ENCODE peak calls at places on chromosomes 1 and 21, in five cellular contexts. One of them, this sample, is unnamed.

GRCh38 chr1:211118407-211119102 is 15.4 kb downstream of the KCNH1 start:
- DNase-seq in esophagus squamous epithelium: no peak
- DNase-seq in B cell: no peak
- DNase-seq in nephron progenitor cell: no peak
- DNase-seq in hepatocyte: no peak
- DNase-seq in this sample: no peak

GRCh38 chr1:53968125-53968513 is 22.0 kb downstream of the LRRC42 start:
- DNase-seq in nephron progenitor cell: no peak
- DNase-seq in hepatocyte: no peak
- DNase-seq in B cell: no peak
- DNase-seq in esophagus squamous epithelium: no peak
- DNase-seq in this sample: no peak

GRCh38 chr1:119787776-119788175 is 19.1 kb upstream of the HMGCS2 start:
- DNase-seq in esophagus squamous epithelium: no peak
- DNase-seq in nephron progenitor cell: no peak
- DNase-seq in hepatocyte: no peak
- DNase-seq in B cell: no peak
- DNase-seq in this sample: no peak

GRCh38 chr21:43300496-43301423 is 126.2 kb downstream of the SIK1 start:
- DNase-seq in nephron progenitor cell: peak
- DNase-seq in esophagus squamous epithelium: no peak
- DNase-seq in B cell: no peak
- DNase-seq in hepatocyte: no peak
- DNase-seq in this sample: no peak

GRCh38 chr1:223657978-223658377 is 7.5 kb downstream of the CAPN8 start:
- DNase-seq in esophagus squamous epithelium: no peak
- DNase-seq in B cell: no peak
- DNase-seq in nephron progenitor cell: no peak
- DNase-seq in hepatocyte: no peak
- DNase-seq in this sample: no peak

GRCh38 chr1:112894561-112895011 is 61.4 kb downstream of the SLC16A1 start:
- DNase-seq in hepatocyte: no peak
- DNase-seq in B cell: no peak
- DNase-seq in nephron progenitor cell: no peak
- DNase-seq in esophagus squamous epithelium: no peak
- DNase-seq in this sample: no peak

GRCh38 chr1:226366290-226366689 is 41.6 kb downstream of the PARP1 start:
- DNase-seq in esophagus squamous epithelium: no peak
- DNase-seq in nephron progenitor cell: no peak
- DNase-seq in B cell: no peak
- DNase-seq in hepatocyte: no peak
- DNase-seq in this sample: no peak

GRCh38 chr1:205344010-205344808 is 12.5 kb downstream of the KLHDC8A start:
- DNase-seq in nephron progenitor cell: peak
- DNase-seq in esophagus squamous epithelium: no peak
- DNase-seq in B cell: no peak
- DNase-seq in hepatocyte: peak
- DNase-seq in this sample: no peak

GRCh38 chr1:12602633-12603024 is 15.4 kb downstream of the DHRS3 start:
- DNase-seq in hepatocyte: no peak
- DNase-seq in nephron progenitor cell: no peak
- DNase-seq in esophagus squamous epithelium: no peak
- DNase-seq in B cell: no peak
- DNase-seq in this sample: no peak

GRCh38 chr1:162196387-162196786 is 126.9 kb downstream of the NOS1AP start:
- DNase-seq in hepatocyte: peak
- DNase-seq in nephron progenitor cell: peak
- DNase-seq in esophagus squamous epithelium: no peak
- DNase-seq in B cell: no peak
- DNase-seq in this sample: no peak

GRCh38 chr1:73673980-73674379 is 524.0 kb downstream of the LRRIQ3 start:
- DNase-seq in B cell: no peak
- DNase-seq in esophagus squamous epithelium: no peak
- DNase-seq in nephron progenitor cell: no peak
- DNase-seq in hepatocyte: no peak
- DNase-seq in this sample: no peak

GRCh38 chr1:97567000-97567749 is 353.7 kb downstream of the DPYD start:
- DNase-seq in esophagus squamous epithelium: no peak
- DNase-seq in hepatocyte: no peak
- DNase-seq in B cell: no peak
- DNase-seq in nephron progenitor cell: peak
- DNase-seq in this sample: no peak

GRCh38 chr1:22970096-22970495 is 2.6 kb downstream of the LACTBL1 start:
- DNase-seq in B cell: no peak
- DNase-seq in nephron progenitor cell: no peak
- DNase-seq in hepatocyte: no peak
- DNase-seq in esophagus squamous epithelium: no peak
- DNase-seq in this sample: no peak

GRCh38 chr1:38305666-38306065 is 259.1 kb upstream of the POU3F1 start:
- DNase-seq in esophagus squamous epithelium: no peak
- DNase-seq in hepatocyte: no peak
- DNase-seq in B cell: no peak
- DNase-seq in nephron progenitor cell: no peak
- DNase-seq in this sample: no peak

GRCh38 chr1:148334339-148335130 is 148.6 kb downstream of the PPIAL4G start:
- DNase-seq in nephron progenitor cell: peak
- DNase-seq in B cell: peak
- DNase-seq in hepatocyte: peak
- DNase-seq in esophagus squamous epithelium: no peak
- DNase-seq in this sample: peak
- TF ChIP-seq CTCF in nephron progenitor cell: no peak
- TF ChIP-seq CTCF in B cell: no peak
- TF ChIP-seq CTCF in hepatocyte: no peak
- TF ChIP-seq CTCF in esophagus squamous epithelium: no peak
- TF ChIP-seq CTCF in this sample: no peak

GRCh38 chr1:45230537-45230936 is 24.1 kb upstream of the ZSWIM5 start:
- DNase-seq in esophagus squamous epithelium: no peak
- DNase-seq in nephron progenitor cell: no peak
- DNase-seq in B cell: no peak
- DNase-seq in hepatocyte: no peak
- DNase-seq in this sample: peak
- TF ChIP-seq CTCF in esophagus squamous epithelium: peak
- TF ChIP-seq CTCF in nephron progenitor cell: no peak
- TF ChIP-seq CTCF in B cell: no peak
- TF ChIP-seq CTCF in hepatocyte: peak
- TF ChIP-seq CTCF in this sample: peak

DNA sequence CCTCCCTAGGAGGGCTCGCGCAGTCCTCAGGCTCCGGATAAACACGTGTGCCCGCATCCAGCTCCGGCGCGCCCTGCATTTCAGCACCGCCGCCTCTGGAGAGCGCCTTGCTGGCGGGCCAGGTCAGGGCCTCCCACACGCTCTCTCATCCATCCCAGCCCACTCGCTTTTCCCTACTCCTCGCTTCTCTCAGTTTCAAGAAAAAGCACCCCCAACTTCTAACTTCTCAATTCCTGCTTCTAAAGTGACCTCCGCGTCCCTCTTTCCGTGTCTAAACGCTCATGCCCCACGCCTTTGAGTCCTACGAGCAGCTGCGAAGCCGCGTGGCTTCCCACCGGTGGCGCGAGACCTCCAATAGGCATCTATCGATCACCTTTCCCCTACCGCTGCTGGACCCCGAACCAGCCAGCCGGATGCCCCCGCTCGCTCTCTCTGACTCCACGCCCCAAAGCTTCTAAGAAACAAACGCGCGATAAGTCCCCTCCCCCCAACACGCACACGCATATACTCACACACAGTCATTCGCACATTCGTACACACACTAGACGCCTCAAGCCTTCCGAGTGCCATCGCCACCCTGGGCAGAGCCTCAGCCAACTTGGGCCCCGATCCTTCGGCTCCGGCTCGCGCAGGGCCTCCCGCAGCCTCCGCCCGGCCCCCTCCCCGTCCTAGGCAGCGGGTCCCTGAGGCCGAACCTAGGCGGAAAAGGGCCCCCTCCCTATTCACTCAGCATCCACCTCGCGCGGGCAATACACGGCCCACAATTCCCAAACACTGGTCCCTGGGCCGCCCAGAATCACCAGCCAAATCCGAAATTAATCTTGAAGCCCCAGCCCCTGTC is 1.1 kb downstream of the NMNAT2 start:
- DNase-seq in esophagus squamous epithelium: no peak
- DNase-seq in nephron progenitor cell: peak
- DNase-seq in B cell: no peak
- DNase-seq in hepatocyte: peak
- DNase-seq in this sample: no peak
- TF ChIP-seq CTCF in esophagus squamous epithelium: no peak
- TF ChIP-seq CTCF in nephron progenitor cell: no peak
- TF ChIP-seq CTCF in B cell: no peak
- TF ChIP-seq CTCF in hepatocyte: no peak
- TF ChIP-seq CTCF in this sample: no peak

GRCh38 chr1:61337037-61337436 is 254.7 kb downstream of the NFIA start:
- DNase-seq in B cell: no peak
- DNase-seq in esophagus squamous epithelium: no peak
- DNase-seq in nephron progenitor cell: no peak
- DNase-seq in hepatocyte: no peak
- DNase-seq in this sample: no peak
- TF ChIP-seq CTCF in B cell: no peak
- TF ChIP-seq CTCF in esophagus squamous epithelium: no peak
- TF ChIP-seq CTCF in nephron progenitor cell: no peak
- TF ChIP-seq CTCF in hepatocyte: peak
- TF ChIP-seq CTCF in this sample: peak